ENCODE peak calls at places on chromosomes 16 and 17, in ten cellular contexts. V, S, Q, H, B, C, M, P, E and T are unnamed samples.

GRCh38 chr17:15999974-16000827 is 577 bp downstream of the TTC19 start:
- DNase-seq in P (no peak), B (no peak), M (no peak), H (peak; percentile 35), V (peak; percentile 86), C (peak; percentile 24), S (no peak), Q (peak; percentile 55), E (peak; percentile 45), T (no peak)

GRCh38 chr17:5209396-5209795 is 17.7 kb upstream of the ZNF594 start:
- DNase-seq in M (no peak), Q (no peak), H (peak; percentile 75), B (no peak), P (peak; percentile 49), C (peak; percentile 6), S (no peak), E (no peak), V (no peak), T (no peak)

GRCh38 chr17:61862105-61862574 is 1.2 kb downstream of the BRIP1 start:
- DNase-seq in E (no peak), P (no peak), Q (peak; percentile 6), V (no peak), S (no peak), B (peak; percentile 42), M (no peak), C (peak; percentile 74), H (peak; percentile 53), T (no peak)

GRCh38 chr16:66262253-66263167 is 104.0 kb upstream of the CDH5 start:
- DNase-seq in C (no peak), B (no peak), H (no peak), Q (no peak), S (no peak), V (no peak), E (no peak), P (no peak), M (peak; percentile 21), T (no peak)

GRCh38 chr16:2765462-2766404 is 11.3 kb downstream of the ELOB start:
- DNase-seq in M (no peak), B (no peak), E (no peak), P (no peak), S (no peak), V (no peak), C (no peak), H (no peak), Q (no peak), T (no peak)

GRCh38 chr16:27498916-27499658 is 50.6 kb downstream of the GTF3C1 start:
- DNase-seq in M (no peak), V (no peak), B (no peak), H (no peak), S (no peak), E (no peak), C (no peak), P (no peak), Q (no peak), T (no peak)

GRCh38 chr17:1001640-1002411 is 4.9 kb downstream of the TIMM22 start:
- DNase-seq in B (no peak), Q (no peak), C (peak; percentile 24), P (no peak), S (no peak), E (no peak), V (no peak), H (peak; percentile 78), M (no peak), T (no peak)

GRCh38 chr16:23466162-23466885 is 13.3 kb upstream of the COG7 start:
- DNase-seq in Q (no peak), S (no peak), B (peak; percentile 96), P (peak; percentile 31), H (peak; percentile 95), V (no peak), M (no peak), E (no peak), C (peak; percentile 95), T (no peak)

GRCh38 chr17:48160177-48160967 is 52.8 kb downstream of the SNX11 start:
- DNase-seq in E (no peak), B (no peak), C (no peak), H (no peak), M (peak; percentile 28), V (peak; percentile 84), Q (no peak), P (no peak), S (peak; percentile 50), T (no peak)

GRCh38 chr17:31433091-31433790 is 41.8 kb downstream of the RAB11FIP4 start:
- DNase-seq in Q (no peak), C (no peak), P (no peak), H (no peak), V (no peak), M (no peak), B (no peak), E (no peak), S (no peak), T (no peak)

GRCh38 chr17:5237541-5238016 is 2.9 kb upstream of the SCIMP start:
- DNase-seq in S (peak; percentile 61), H (peak; percentile 78), M (peak; percentile 70), B (peak; percentile 65), C (peak; percentile 42), P (no peak), Q (peak; percentile 96), E (peak; percentile 46), V (peak; percentile 86), T (no peak)

GRCh38 chr16:28212532-28212873 is 738 bp upstream of the XPO6 start:
- DNase-seq in S (no peak), M (no peak), B (peak; percentile 76), E (peak; percentile 37), Q (no peak), H (peak; percentile 33), V (no peak), P (no peak), C (peak; percentile 56), T (no peak)

GRCh38 chr16:66741971-66742396 is 9.4 kb downstream of the DYNC1LI2 start:
- DNase-seq in S (no peak), V (no peak), C (no peak), P (no peak), Q (no peak), M (no peak), H (no peak), B (no peak), E (no peak), T (no peak)

GRCh38 chr16:5895137-5895536 is 797.5 kb upstream of the EEF2KMT start:
- DNase-seq in Q (no peak), P (no peak), M (no peak), E (peak; percentile 84), B (peak; percentile 85), H (no peak), C (no peak), V (no peak), S (no peak), T (no peak)

GRCh38 chr16:86027366-86028126 is 128.6 kb downstream of the IRF8 start:
- DNase-seq in E (no peak), M (peak; percentile 40), C (no peak), Q (no peak), P (no peak), H (no peak), S (no peak), B (no peak), V (no peak), T (no peak)

GRCh38 chr16:17038415-17038814 is 432.3 kb downstream of the XYLT1 start:
- DNase-seq in H (no peak), C (no peak), E (no peak), M (no peak), P (no peak), S (no peak), Q (no peak), V (no peak), B (no peak), T (no peak)

GRCh38 chr16:69709456-69710084 is 16.8 kb downstream of the NQO1 start:
- DNase-seq in M (no peak), C (peak; percentile 62), P (peak; percentile 34), S (no peak), B (peak; percentile 61), Q (peak; percentile 78), V (peak; percentile 66), E (peak; percentile 81), H (peak; percentile 80), T (peak; percentile 46)

GRCh38 chr16:58426095-58426494 is 33.8 kb downstream of the GINS3 start:
- DNase-seq in V (no peak), P (no peak), S (no peak), Q (peak; percentile 84), C (no peak), M (peak; percentile 17), E (no peak), H (no peak), B (peak; percentile 32), T (no peak)

GRCh38 chr17:14078027-14078426 is 8.7 kb downstream of the COX10 start:
- DNase-seq in V (no peak), M (no peak), Q (no peak), S (no peak), E (no peak), C (no peak), B (no peak), H (no peak), P (no peak), T (no peak)

GRCh38 chr17:28916302-28916934 is 13.5 kb upstream of the DHRS13 start:
- DNase-seq in V (peak; percentile 45), E (peak; percentile 60), H (peak; percentile 60), B (no peak), S (peak; percentile 60), M (peak; percentile 56), Q (peak; percentile 62), C (no peak), P (no peak), T (no peak)

GRCh38 chr16:3878610-3879009 is 1.9 kb downstream of the CREBBP start:
- DNase-seq in Q (peak; percentile 40), H (peak; percentile 29), M (no peak), B (no peak), S (no peak), C (no peak), V (no peak), P (no peak), E (peak; percentile 40), T (no peak)